ENCODE peak calls at places on chromosomes 13 and 19, in eight cellular contexts. D, V, Q, F, T, N, W and B are unnamed samples.

GRCh38 chr13:22964245-22964966 is 216.4 kb upstream of the SGCG start:
- DNase-seq in D (no peak), V (no peak), Q (no peak), F (no peak), T (no peak), N (no peak), W (no peak), B (no peak)

GRCh38 chr13:108096301-108096700 is 119.0 kb downstream of the LIG4 start:
- DNase-seq in D (no peak), V (no peak), Q (no peak), F (no peak), T (no peak), N (no peak), W (no peak), B (no peak)

GRCh38 chr13:20441066-20441465 is 84.6 kb downstream of the CRYL1 start:
- DNase-seq in D (no peak), V (no peak), Q (no peak), F (no peak), T (no peak), N (no peak), W (no peak), B (no peak)

GRCh38 chr19:20453424-20453938 is 112.1 kb downstream of the ZNF737 start:
- DNase-seq in D (no peak), V (no peak), Q (no peak), F (no peak), T (no peak), N (no peak), W (no peak), B (no peak)

GRCh38 chr13:28636078-28636477 is 22.9 kb upstream of the POMP start:
- DNase-seq in D (no peak), V (no peak), Q (no peak), F (no peak), T (no peak), N (no peak), W (no peak), B (no peak)

GRCh38 chr19:36497001-36497400 is 7.6 kb upstream of the ZNF566 start:
- DNase-seq in D (no peak), V (no peak), Q (no peak), F (no peak), T (no peak), N (no peak), W (no peak), B (no peak)

GRCh38 chr19:34676697-34677385 is at the start of gene SCGB2B2:
- DNase-seq in D (no peak), V (no peak), Q (no peak), F (peak; percentile 84), T (peak; percentile 69), N (peak; percentile 78), W (no peak), B (peak; percentile 78)

GRCh38 chr13:45811891-45812583 is 39.5 kb downstream of the SIAH3 start:
- DNase-seq in D (peak; percentile 61), V (no peak), Q (no peak), F (no peak), T (no peak), N (no peak), W (no peak), B (no peak)

GRCh38 chr13:67120872-67121531 is 109.1 kb downstream of the PCDH9 start:
- DNase-seq in D (peak; percentile 2), V (no peak), Q (no peak), F (no peak), T (no peak), N (no peak), W (no peak), B (no peak)

GRCh38 chr13:100392709-100393630 is 195.6 kb downstream of the GGACT start:
- DNase-seq in D (peak; percentile 99), V (peak; percentile 15), Q (no peak), F (peak; percentile 1), T (peak; percentile 78), N (no peak), W (peak; percentile 56), B (peak; percentile 98)

GRCh38 chr13:113926951-113927660 is 46.8 kb downstream of the C13orf46 start:
- DNase-seq in D (peak; percentile 42), V (no peak), Q (no peak), F (no peak), T (no peak), N (no peak), W (peak; percentile 64), B (no peak)

GRCh38 chr19:3576696-3577443 is 4.1 kb downstream of the HMG20B start:
- DNase-seq in D (no peak), V (no peak), Q (peak; percentile 40), F (no peak), T (no peak), N (no peak), W (peak; percentile 62), B (no peak)

GRCh38 chr19:2802826-2803225 is 16.8 kb upstream of the ZNF554 start:
- DNase-seq in D (no peak), V (no peak), Q (no peak), F (no peak), T (no peak), N (no peak), W (no peak), B (no peak)

GRCh38 chr19:3397266-3398022 is 31.1 kb downstream of the NFIC start:
- DNase-seq in D (peak; percentile 49), V (no peak), Q (peak; percentile 24), F (no peak), T (no peak), N (peak; percentile 60), W (peak; percentile 68), B (peak; percentile 23)

GRCh38 chr19:2041686-2042484 is 9.2 kb downstream of the MKNK2 start:
- DNase-seq in D (no peak), V (peak; percentile 99), Q (peak; percentile 88), F (peak; percentile 99), T (peak; percentile 97), N (peak; percentile 95), W (peak; percentile 98), B (peak; percentile 86)

GRCh38 chr19:2341987-2342386 is 13.5 kb downstream of the SPPL2B start:
- DNase-seq in D (no peak), V (no peak), Q (no peak), F (no peak), T (no peak), N (no peak), W (no peak), B (no peak)

GRCh38 chr13:51861728-51862300 is at the start of gene CCDC70:
- DNase-seq in D (peak; percentile 33), V (no peak), Q (no peak), F (no peak), T (no peak), N (no peak), W (no peak), B (peak; percentile 29)

GRCh38 chr13:24040835-24041234 is 119.7 kb upstream of the SPATA13 start:
- DNase-seq in D (no peak), V (no peak), Q (no peak), F (no peak), T (peak; percentile 13), N (peak; percentile 26), W (no peak), B (no peak)

GRCh38 chr19:5829567-5830315 is 9.8 kb downstream of the FUT6 start:
- DNase-seq in D (no peak), V (no peak), Q (no peak), F (no peak), T (no peak), N (no peak), W (no peak), B (no peak)

GRCh38 chr13:95307507-95307906 is 6.3 kb upstream of the ABCC4 start:
- DNase-seq in D (no peak), V (no peak), Q (no peak), F (no peak), T (no peak), N (no peak), W (no peak), B (no peak)

GRCh38 chr19:8004001-8004400 is 1.4 kb downstream of the ELAVL1 start:
- DNase-seq in D (no peak), V (no peak), Q (no peak), F (no peak), T (no peak), N (no peak), W (no peak), B (no peak)

GRCh38 chr19:43562698-43563241 is 12.6 kb downstream of the XRCC1 start:
- DNase-seq in D (peak; percentile 99), V (peak; percentile 59), Q (no peak), F (peak; percentile 45), T (peak; percentile 72), N (peak; percentile 79), W (peak; percentile 83), B (peak; percentile 94)

GRCh38 chr13:80171096-80171495 is 169.8 kb downstream of the SPRY2 start:
- DNase-seq in D (peak; percentile 77), V (no peak), Q (no peak), F (no peak), T (no peak), N (no peak), W (no peak), B (no peak)

GRCh38 chr13:44311011-44311481 is 62.6 kb upstream of the SERP2 start:
- DNase-seq in D (no peak), V (no peak), Q (no peak), F (no peak), T (peak; percentile 71), N (no peak), W (no peak), B (no peak)